ENCODE peak calls at places on chromosomes 11 and 22, in five cellular contexts. S is natural killer cell, D is type B pancreatic cell, O is mucosa of descending colon, R is heart left ventricle. N is an unnamed sample.

GRCh38 chr22:23751441-23751996 is 607 bp upstream of the ZNF70 start:
- DNase-seq in R (no peak), D (no peak), O (peak), S (no peak), N (no peak)

GRCh38 chr11:74278721-74279148 is 32.7 kb downstream of the P4HA3 start:
- DNase-seq in D (no peak), S (no peak), O (no peak), R (peak), N (peak)

GRCh38 chr11:119839504-119840133 is 110.6 kb upstream of the NECTIN1 start:
- DNase-seq in S (no peak), D (no peak), R (no peak), O (no peak), N (no peak)

GRCh38 chr11:2807801-2808241 is 77.8 kb downstream of the CDKN1C start:
- DNase-seq in O (no peak), R (peak), S (peak), D (peak), N (peak)

GRCh38 chr22:44667829-44668189 is 34.2 kb upstream of the PRR5 start:
- DNase-seq in R (no peak), O (peak), D (no peak), S (peak), N (no peak)

GRCh38 chr22:37745548-37746365 is 48.9 kb downstream of the TRIOBP start:
- DNase-seq in D (peak), S (peak), O (peak), R (peak), N (peak)

GRCh38 chr22:28978863-28979799 is 82.5 kb downstream of the C22orf31 start:
- DNase-seq in O (no peak), R (no peak), S (no peak), D (no peak), N (no peak)

GRCh38 chr11:94132823-94133408 is 4.3 kb downstream of the PANX1 start:
- DNase-seq in R (no peak), D (no peak), O (no peak), S (no peak), N (no peak)

GRCh38 chr22:19942071-19942885 is 660 bp upstream of the TXNRD2 start:
- DNase-seq in R (peak), D (no peak), S (no peak), O (no peak), N (no peak)

GRCh38 chr22:19035474-19036228 is 86.6 kb downstream of the DGCR2 start:
- DNase-seq in S (no peak), O (no peak), R (peak), D (peak), N (no peak)

GRCh38 chr11:69012092-69013008 is 696 bp downstream of the MRGPRF start:
- DNase-seq in S (no peak), O (no peak), R (no peak), D (no peak), N (no peak)

GRCh38 chr11:19429108-19429760 is 188.5 kb upstream of the E2F8 start:
- DNase-seq in S (no peak), O (no peak), R (no peak), D (no peak), N (no peak)

GRCh38 chr22:23010430-23010829 is 59.9 kb upstream of the GNAZ start:
- DNase-seq in O (no peak), R (no peak), D (no peak), S (no peak), N (no peak)

GRCh38 chr11:90630176-90630575 is 407.3 kb upstream of the CHORDC1 start:
- DNase-seq in O (no peak), R (no peak), D (no peak), S (no peak), N (no peak)

GRCh38 chr11:2460540-2461252 is 15.9 kb downstream of the KCNQ1 start:
- DNase-seq in D (peak), O (peak), S (no peak), R (no peak), N (no peak)

GRCh38 chr22:46542011-46542985 is 4.9 kb upstream of the CELSR1 start:
- DNase-seq in O (peak), R (peak), S (peak), D (peak), N (no peak)

GRCh38 chr22:29700949-29701927 is 18.6 kb upstream of the CABP7 start:
- DNase-seq in R (no peak), D (no peak), S (no peak), O (peak), N (no peak)

GRCh38 chr11:36507824-36508489 is 2.1 kb downstream of the TRAF6 start:
- DNase-seq in D (no peak), S (no peak), O (no peak), R (no peak), N (no peak)

GRCh38 chr11:34483475-34483874 is 30.1 kb downstream of the ELF5 start:
- DNase-seq in D (no peak), O (no peak), S (no peak), R (no peak), N (no peak)

GRCh38 chr11:84498016-84498415 is 1129.1 kb downstream of the DLG2 start:
- DNase-seq in R (no peak), D (no peak), O (no peak), S (no peak), N (peak)

GRCh38 chr11:58688779-58689503 is 42.8 kb downstream of the GLYAT start:
- DNase-seq in O (no peak), S (no peak), D (no peak), R (no peak), N (no peak)

GRCh38 chr11:9566561-9567063 is 6.9 kb upstream of the WEE1 start:
- DNase-seq in D (no peak), O (no peak), R (no peak), S (no peak), N (no peak)

GRCh38 chr22:47322854-47323253 is 560.4 kb downstream of the TBC1D22A start:
- DNase-seq in D (no peak), S (no peak), O (no peak), R (no peak), N (no peak)

GRCh38 chr11:43992834-43993637 is 50.6 kb downstream of the C11orf96 start:
- DNase-seq in O (peak), D (no peak), R (peak), S (no peak), N (no peak)

GRCh38 chr11:85787809-85788805 is 22.8 kb downstream of the SYTL2 start:
- DNase-seq in O (peak), R (no peak), S (no peak), D (no peak), N (no peak)

GRCh38 chr11:69636512-69636866 is 4.5 kb upstream of the CCND1 start:
- DNase-seq in R (peak), O (peak), D (peak), S (no peak), N (no peak)

GRCh38 chr22:39194098-39194497 is 41.6 kb upstream of the CBX7 start:
- DNase-seq in S (no peak), R (no peak), D (no peak), O (no peak), N (no peak)

GRCh38 chr11:72528121-72528520 is 93.8 kb upstream of the CLPB start:
- DNase-seq in D (no peak), O (no peak), R (no peak), S (no peak), N (no peak)

GRCh38 chr11:69393865-69394233 is 87.6 kb upstream of the LINC01488 start:
- DNase-seq in R (no peak), D (no peak), O (no peak), S (no peak), N (no peak)

GRCh38 chr11:21988477-21988876 is 204.4 kb upstream of the ANO5 start:
- DNase-seq in O (no peak), S (no peak), D (no peak), R (no peak), N (no peak)
- TF ChIP-seq CTCF in O (no peak), S (no peak), D (no peak), R (no peak), N (no peak)

DNA sequence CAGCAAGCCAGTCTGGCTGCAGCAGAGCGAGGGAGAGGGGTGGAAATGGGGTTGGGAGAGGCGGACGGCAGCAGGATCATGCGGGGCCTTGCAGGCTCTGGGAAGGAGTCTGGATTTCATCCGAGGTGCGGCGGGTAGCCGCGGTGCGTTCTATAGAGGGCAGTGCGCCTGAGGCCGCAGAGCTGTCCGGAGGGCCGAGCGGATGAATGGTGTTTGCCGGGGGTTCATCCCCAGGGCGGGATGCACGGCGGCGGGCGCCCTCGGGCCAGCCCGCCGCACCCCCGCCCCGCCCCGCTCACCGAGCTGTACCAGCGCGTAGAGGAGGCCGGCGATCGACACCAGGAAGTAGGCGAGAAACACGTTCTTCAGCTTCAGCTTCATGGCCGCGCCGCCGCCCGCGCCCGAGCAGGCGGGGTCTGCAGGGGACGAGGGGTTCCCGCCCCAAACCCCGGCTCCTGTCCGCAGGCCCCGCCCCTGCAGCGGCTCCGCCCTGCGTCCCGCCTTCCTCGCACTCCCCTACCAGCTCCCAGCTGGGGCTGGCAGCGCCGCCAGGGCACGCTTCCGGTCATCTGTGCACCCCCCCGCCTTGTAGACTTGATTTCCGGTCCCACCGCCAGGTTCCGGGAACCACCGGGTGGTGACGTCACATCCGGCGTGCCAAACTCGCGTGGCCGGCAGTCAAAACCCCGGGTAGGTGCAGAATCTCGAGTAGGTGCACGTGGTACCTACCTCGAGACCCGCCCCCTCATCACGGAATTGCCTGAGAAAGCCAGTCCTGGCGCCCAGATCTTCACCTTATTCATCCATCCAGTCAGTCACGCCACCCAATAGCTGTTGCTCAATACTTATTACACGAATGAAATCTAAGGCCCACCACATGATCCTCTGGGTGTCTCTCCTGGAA is at the start of gene B3GAT3:
- DNase-seq in S (peak), O (peak), D (peak), R (peak), N (peak)
- TF ChIP-seq CTCF in S (no peak), O (peak), D (peak), R (no peak), N (no peak)

DNA sequence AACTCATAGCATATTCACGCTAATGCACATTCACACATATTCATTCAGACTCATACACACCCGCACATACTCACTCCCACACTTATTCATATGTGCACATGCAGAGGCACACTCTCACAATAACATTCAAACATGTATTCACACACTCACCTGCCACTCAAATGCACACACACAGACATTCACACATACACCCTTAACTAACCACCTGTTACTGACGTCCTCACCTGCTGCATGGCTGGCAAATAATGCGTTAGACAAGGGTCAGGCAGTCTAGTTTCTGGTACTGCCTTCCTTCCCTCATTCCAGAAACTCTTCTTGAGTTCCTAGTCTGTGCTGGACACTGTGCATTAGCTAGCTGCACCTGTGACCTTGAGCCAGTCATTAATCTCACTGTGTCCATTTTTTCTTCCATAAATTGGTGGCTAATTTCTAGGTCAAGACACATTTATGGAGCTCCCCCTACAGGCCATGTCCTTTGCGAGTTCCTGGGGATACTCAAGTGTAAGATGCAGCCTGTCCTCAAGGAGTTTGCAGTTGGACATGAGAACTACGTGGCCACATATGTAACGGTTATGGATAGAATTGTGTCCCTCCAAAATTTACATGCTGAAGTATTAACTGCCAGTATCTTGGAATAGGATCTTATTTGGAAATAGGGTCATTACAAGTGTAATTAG is 34.5 kb upstream of the SEZ6L start:
- DNase-seq in R (no peak), O (no peak), S (no peak), D (no peak), N (no peak)
- TF ChIP-seq CTCF in R (no peak), O (no peak), S (no peak), D (peak), N (no peak)

GRCh38 chr11:27497911-27498310 is 8.7 kb downstream of the LIN7C start:
- DNase-seq in D (no peak), O (no peak), S (no peak), R (no peak), N (no peak)

GRCh38 chr11:27496461-27496860 is 10.1 kb downstream of the LIN7C start:
- DNase-seq in D (no peak), O (no peak), S (no peak), R (no peak), N (no peak)

GRCh38 chr11:27501102-27501501 is 5.5 kb downstream of the LIN7C start:
- DNase-seq in S (no peak), D (no peak), O (no peak), R (no peak), N (no peak)

GRCh38 chr11:27495710-27496300 is 10.8 kb downstream of the LIN7C start:
- DNase-seq in O (no peak), D (no peak), R (no peak), S (no peak), N (no peak)

GRCh38 chr11:27497284-27497866 is 9.2 kb downstream of the LIN7C start:
- DNase-seq in D (no peak), R (no peak), S (no peak), O (no peak), N (no peak)
- TF ChIP-seq CTCF in D (peak), R (peak), S (peak), O (no peak), N (no peak)

N was measured in omental fat pad.